ENCODE peak calls at places on chromosome 13, in nine cellular contexts. L, N, J, D, O, Y, X, G and A are unnamed samples.

GRCh38 chr13:25215253-25215575 is 43.1 kb upstream of the AMER2 start:
- DNase-seq in J (no peak), X (no peak), O (no peak), N (no peak), L (no peak), D (no peak), G (no peak), Y (no peak), A (no peak)

GRCh38 chr13:98563071-98563470 is 13.8 kb downstream of the STK24 start:
- DNase-seq in D (no peak), N (no peak), G (no peak), X (no peak), L (no peak), O (no peak), Y (no peak), J (no peak), A (no peak)

GRCh38 chr13:40120781-40121180 is 465.3 kb downstream of the COG6 start:
- DNase-seq in L (no peak), Y (no peak), J (no peak), G (no peak), N (no peak), D (no peak), X (no peak), O (no peak), A (no peak)

GRCh38 chr13:46106839-46107371 is 2.1 kb upstream of the CPB2 start:
- DNase-seq in L (no peak), N (no peak), J (no peak), X (no peak), D (no peak), G (no peak), Y (no peak), O (no peak), A (no peak)

GRCh38 chr13:95494082-95494681 is 58.3 kb upstream of the CLDN10 start:
- DNase-seq in J (no peak), N (no peak), Y (peak), L (no peak), X (no peak), G (no peak), D (no peak), O (peak), A (peak)

GRCh38 chr13:95710313-95710712 is 33.4 kb downstream of the DNAJC3 start:
- DNase-seq in J (no peak), N (no peak), Y (no peak), D (no peak), G (no peak), O (peak), X (no peak), L (no peak), A (no peak)

GRCh38 chr13:70668293-70668692 is 560.0 kb upstream of the KLHL1 start:
- DNase-seq in N (no peak), G (no peak), D (no peak), X (no peak), O (no peak), J (no peak), L (no peak), Y (no peak), A (no peak)

GRCh38 chr13:83325454-83325853 is 556.8 kb downstream of the SLITRK1 start:
- DNase-seq in N (no peak), L (no peak), D (no peak), X (no peak), O (peak), G (no peak), J (no peak), Y (no peak), A (no peak)

GRCh38 chr13:99124695-99125334 is 75.8 kb upstream of the UBAC2 start:
- DNase-seq in N (no peak), X (no peak), Y (no peak), L (no peak), O (peak), D (no peak), G (no peak), J (no peak), A (peak)

GRCh38 chr13:77310579-77311279 is 16.2 kb downstream of the MYCBP2 start:
- DNase-seq in N (no peak), O (no peak), D (no peak), J (no peak), G (no peak), L (no peak), X (no peak), Y (no peak), A (no peak)

GRCh38 chr13:63636231-63636993 is 2220.8 kb upstream of the PCDH20 start:
- DNase-seq in L (no peak), Y (no peak), N (no peak), J (no peak), O (no peak), X (no peak), G (no peak), D (no peak), A (no peak)

GRCh38 chr13:32025730-32026129 is 5.8 kb upstream of the FRY start:
- DNase-seq in N (no peak), O (no peak), L (no peak), G (no peak), D (no peak), J (no peak), Y (no peak), X (no peak), A (no peak)

GRCh38 chr13:105139380-105140285 is 1395.8 kb downstream of the EFNB2 start:
- DNase-seq in Y (no peak), J (peak), N (peak), G (peak), D (peak), O (peak), X (no peak), L (no peak), A (peak)

GRCh38 chr13:78569029-78569428 is 34.3 kb downstream of the POU4F1 start:
- DNase-seq in L (no peak), X (no peak), D (no peak), J (no peak), Y (no peak), N (no peak), G (no peak), O (no peak), A (no peak)

GRCh38 chr13:49343731-49344130 is 96.0 kb downstream of the CDADC1 start:
- DNase-seq in O (no peak), L (no peak), Y (no peak), D (no peak), J (no peak), X (no peak), G (no peak), N (no peak), A (no peak)

GRCh38 chr13:45055902-45056648 is 64.2 kb upstream of the GTF2F2 start:
- DNase-seq in J (no peak), X (peak), L (no peak), G (peak), D (no peak), N (no peak), O (peak), Y (no peak), A (no peak)

GRCh38 chr13:97432917-97433726 is 847 bp upstream of the RAP2A start:
- DNase-seq in O (peak), X (peak), J (peak), N (peak), G (peak), D (peak), L (peak), Y (peak), A (peak)
- TF ChIP-seq POLR2A in O (no peak), X (peak), J (no peak), N (no peak), G (no peak), D (peak), L (peak), Y (peak), A (peak)

GRCh38 chr13:41206467-41206866 is 12.1 kb upstream of the KBTBD7 start:
- DNase-seq in N (no peak), D (no peak), L (no peak), X (no peak), O (no peak), J (no peak), G (no peak), Y (no peak), A (no peak)
- TF ChIP-seq POLR2A in N (no peak), D (no peak), L (no peak), X (no peak), O (no peak), J (no peak), G (no peak), Y (no peak), A (no peak)

GRCh38 chr13:28532226-28533048 is 37.5 kb upstream of the FLT1 start:
- DNase-seq in G (peak), L (no peak), N (peak), O (no peak), J (no peak), X (peak), D (peak), Y (no peak), A (no peak)
- TF ChIP-seq POLR2A in G (no peak), L (no peak), N (no peak), O (no peak), J (no peak), X (no peak), D (no peak), Y (no peak), A (no peak)

DNA sequence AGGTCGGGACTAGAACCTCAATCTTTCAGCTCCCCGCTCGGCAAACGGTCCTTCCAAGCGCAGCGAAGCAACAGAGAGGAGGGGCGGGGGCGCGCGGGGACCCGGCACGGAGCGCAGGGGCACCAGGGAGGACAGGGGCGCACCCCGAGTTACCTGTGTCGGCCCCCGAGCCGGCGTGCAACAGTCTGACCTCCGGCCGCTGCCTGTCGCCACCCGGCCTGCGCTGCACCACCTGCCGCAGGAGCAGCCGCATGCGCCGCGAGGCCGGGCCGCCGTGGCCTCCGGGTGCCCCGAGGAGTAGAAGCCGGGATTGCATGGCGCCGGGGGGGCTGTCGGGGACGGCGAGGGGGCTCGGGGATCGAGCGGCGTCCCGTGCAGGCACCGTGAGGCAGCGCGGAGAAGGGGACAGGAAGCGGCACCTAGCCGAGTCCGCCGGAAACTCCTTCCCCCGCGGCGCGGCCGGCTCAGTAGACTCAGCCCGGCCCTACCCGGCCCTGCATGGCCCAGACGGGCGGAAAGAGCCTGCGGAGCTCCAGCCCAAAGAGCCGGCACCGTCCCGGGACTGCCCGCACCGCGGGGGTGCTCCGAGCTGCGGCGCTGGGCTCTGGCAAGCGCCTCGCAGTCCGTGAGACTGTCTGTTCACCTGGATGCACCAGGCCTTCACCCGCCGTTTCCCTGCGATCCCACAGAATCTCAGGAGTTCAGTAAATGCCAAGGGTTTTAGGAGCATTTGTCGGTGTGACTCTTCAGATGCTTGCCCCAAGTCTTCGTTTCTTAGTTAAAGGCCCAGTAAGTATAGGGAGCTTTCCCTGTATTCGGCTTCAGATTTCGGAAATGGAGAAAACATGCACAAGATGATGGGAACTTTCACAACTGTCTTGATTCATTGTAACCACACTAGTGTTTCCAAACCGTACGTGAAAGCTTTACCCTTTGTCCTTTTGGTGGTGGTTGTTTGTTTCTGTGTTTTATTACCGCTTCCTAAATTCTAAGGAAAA is at the start of gene VWA8:
- DNase-seq in G (peak), N (peak), X (peak), L (peak), Y (peak), O (peak), D (peak), J (peak), A (peak)
- TF ChIP-seq POLR2A in G (no peak), N (peak), X (no peak), L (no peak), Y (peak), O (no peak), D (peak), J (no peak), A (peak)

DNA sequence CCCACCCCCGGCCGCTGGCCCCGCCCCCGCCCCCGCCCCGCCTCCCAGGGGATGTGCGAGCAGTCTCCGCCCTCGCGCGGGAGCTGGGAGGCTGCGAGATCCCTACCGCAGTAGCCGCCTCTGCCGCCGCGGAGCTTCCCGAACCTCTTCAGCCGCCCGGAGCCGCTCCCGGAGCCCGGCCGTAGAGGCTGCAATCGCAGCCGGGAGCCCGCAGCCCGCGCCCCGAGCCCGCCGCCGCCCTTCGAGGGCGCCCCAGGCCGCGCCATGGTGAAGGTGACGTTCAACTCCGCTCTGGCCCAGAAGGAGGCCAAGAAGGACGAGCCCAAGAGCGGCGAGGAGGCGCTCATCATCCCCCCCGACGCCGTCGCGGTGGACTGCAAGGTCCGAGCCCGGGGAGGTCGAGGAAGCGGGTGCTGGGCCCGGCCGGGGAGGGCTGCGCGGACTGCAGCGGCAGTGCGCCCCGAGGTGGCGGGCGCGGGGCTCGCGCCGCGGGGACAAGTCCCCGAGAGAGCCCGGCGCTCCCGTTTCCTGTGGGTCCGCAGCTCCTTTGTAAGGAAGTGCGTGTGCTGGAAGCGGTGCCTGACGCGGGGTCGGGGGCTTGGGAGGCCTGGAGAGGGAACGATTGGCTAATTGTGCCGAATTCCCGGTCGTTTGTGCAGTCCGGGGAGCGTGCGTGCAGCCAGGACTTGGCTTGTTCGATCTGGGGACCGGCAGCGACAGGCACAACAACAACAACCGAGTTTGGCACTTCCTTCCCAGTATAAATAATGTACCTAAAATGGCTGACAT is at the start of gene ITM2B:
- DNase-seq in D (peak), X (peak), J (peak), O (peak), N (peak), L (peak), Y (peak), G (no peak), A (peak)
- TF ChIP-seq POLR2A in D (peak), X (peak), J (no peak), O (peak), N (peak), L (peak), Y (peak), G (no peak), A (peak)

GRCh38 chr13:91356919-91357612 is 9.6 kb downstream of the MIR17HG start:
- DNase-seq in J (no peak), Y (no peak), G (no peak), N (no peak), D (no peak), X (no peak), O (no peak), L (no peak), A (no peak)
- TF ChIP-seq POLR2A in J (no peak), Y (no peak), G (no peak), N (no peak), D (no peak), X (no peak), O (no peak), L (no peak), A (no peak)

DNA sequence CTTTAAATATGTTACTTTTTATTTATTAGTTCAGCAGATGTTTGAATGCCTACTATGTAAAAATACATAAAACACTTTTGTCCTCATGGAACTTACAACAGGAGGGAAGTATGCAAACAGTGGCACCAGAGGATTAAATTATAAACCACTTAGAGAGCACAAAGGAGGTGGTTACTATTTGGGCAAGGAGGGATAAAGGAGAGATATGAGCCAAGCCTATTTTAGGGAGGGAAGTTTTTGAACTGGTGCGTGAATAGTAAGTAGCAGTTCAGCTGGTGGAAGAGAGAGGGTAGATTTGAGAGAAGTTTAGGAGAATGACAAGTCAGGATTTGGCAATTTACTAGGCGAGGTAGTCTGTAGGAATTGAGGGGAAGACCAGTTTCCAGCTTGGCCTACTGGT is 8.6 kb downstream of the AKAP11 start:
- DNase-seq in D (no peak), L (no peak), Y (no peak), G (no peak), N (no peak), O (no peak), X (no peak), J (no peak), A (no peak)
- TF ChIP-seq POLR2A in D (no peak), L (no peak), Y (no peak), G (no peak), N (no peak), O (no peak), X (no peak), J (no peak), A (no peak)